ENCODE peak calls at places on chromosomes 12 and 14, in eight cellular contexts. One of them, this sample, is unnamed.

GRCh38 chr12:62698701-62699101 is 232.1 kb downstream of the MON2 start:
- DNase-seq in effector CD4-positive, alpha-beta T cell: no peak
- DNase-seq in EH: peak
- DNase-seq in Daoy: peak
- DNase-seq in cardiac fibroblast: peak
- DNase-seq in neuronal stem cell: no peak
- DNase-seq in fibroblast of lung: peak
- DNase-seq in stimulated activated CD4-positive, alpha-beta T cell treated with anti-CD3 and anti-CD28 coated beads, Interleukin-1b, Interleukin-23, amount 100 ng/mL, for 48 hours: no peak
- DNase-seq in this sample: peak

GRCh38 chr12:42450248-42450647 is 124.3 kb downstream of the PPHLN1 start:
- DNase-seq in stimulated activated CD4-positive, alpha-beta T cell treated with anti-CD3 and anti-CD28 coated beads, Interleukin-1b, Interleukin-23, amount 100 ng/mL, for 48 hours: no peak
- DNase-seq in Daoy: no peak
- DNase-seq in EH: peak
- DNase-seq in cardiac fibroblast: peak
- DNase-seq in fibroblast of lung: peak
- DNase-seq in neuronal stem cell: no peak
- DNase-seq in effector CD4-positive, alpha-beta T cell: no peak
- DNase-seq in this sample: no peak

GRCh38 chr12:44875417-44875953 is 630 bp downstream of the NELL2 start:
- DNase-seq in EH: no peak
- DNase-seq in effector CD4-positive, alpha-beta T cell: no peak
- DNase-seq in stimulated activated CD4-positive, alpha-beta T cell treated with anti-CD3 and anti-CD28 coated beads, Interleukin-1b, Interleukin-23, amount 100 ng/mL, for 48 hours: peak
- DNase-seq in neuronal stem cell: peak
- DNase-seq in Daoy: peak
- DNase-seq in cardiac fibroblast: no peak
- DNase-seq in fibroblast of lung: no peak
- DNase-seq in this sample: no peak

GRCh38 chr12:230925-231671 is 17.1 kb upstream of the SLC6A12 start:
- DNase-seq in Daoy: no peak
- DNase-seq in fibroblast of lung: no peak
- DNase-seq in cardiac fibroblast: no peak
- DNase-seq in EH: no peak
- DNase-seq in neuronal stem cell: no peak
- DNase-seq in stimulated activated CD4-positive, alpha-beta T cell treated with anti-CD3 and anti-CD28 coated beads, Interleukin-1b, Interleukin-23, amount 100 ng/mL, for 48 hours: no peak
- DNase-seq in effector CD4-positive, alpha-beta T cell: no peak
- DNase-seq in this sample: no peak

GRCh38 chr12:8559676-8560075 is 19.0 kb upstream of the CLEC4E start:
- DNase-seq in neuronal stem cell: no peak
- DNase-seq in Daoy: no peak
- DNase-seq in stimulated activated CD4-positive, alpha-beta T cell treated with anti-CD3 and anti-CD28 coated beads, Interleukin-1b, Interleukin-23, amount 100 ng/mL, for 48 hours: no peak
- DNase-seq in cardiac fibroblast: no peak
- DNase-seq in EH: no peak
- DNase-seq in effector CD4-positive, alpha-beta T cell: no peak
- DNase-seq in fibroblast of lung: peak
- DNase-seq in this sample: no peak

GRCh38 chr12:131468206-131468605 is 242.7 kb upstream of the SFSWAP start:
- DNase-seq in Daoy: no peak
- DNase-seq in stimulated activated CD4-positive, alpha-beta T cell treated with anti-CD3 and anti-CD28 coated beads, Interleukin-1b, Interleukin-23, amount 100 ng/mL, for 48 hours: no peak
- DNase-seq in neuronal stem cell: no peak
- DNase-seq in EH: no peak
- DNase-seq in effector CD4-positive, alpha-beta T cell: no peak
- DNase-seq in cardiac fibroblast: no peak
- DNase-seq in fibroblast of lung: no peak
- DNase-seq in this sample: no peak

GRCh38 chr14:70602254-70602653 is 1.8 kb upstream of the MED6 start:
- DNase-seq in Daoy: no peak
- DNase-seq in neuronal stem cell: no peak
- DNase-seq in fibroblast of lung: no peak
- DNase-seq in effector CD4-positive, alpha-beta T cell: no peak
- DNase-seq in EH: no peak
- DNase-seq in stimulated activated CD4-positive, alpha-beta T cell treated with anti-CD3 and anti-CD28 coated beads, Interleukin-1b, Interleukin-23, amount 100 ng/mL, for 48 hours: no peak
- DNase-seq in cardiac fibroblast: no peak
- DNase-seq in this sample: no peak

GRCh38 chr12:124780752-124781685 is 82.6 kb downstream of the SCARB1 start:
- DNase-seq in stimulated activated CD4-positive, alpha-beta T cell treated with anti-CD3 and anti-CD28 coated beads, Interleukin-1b, Interleukin-23, amount 100 ng/mL, for 48 hours: no peak
- DNase-seq in Daoy: no peak
- DNase-seq in neuronal stem cell: no peak
- DNase-seq in fibroblast of lung: no peak
- DNase-seq in EH: no peak
- DNase-seq in effector CD4-positive, alpha-beta T cell: no peak
- DNase-seq in cardiac fibroblast: no peak
- DNase-seq in this sample: no peak

GRCh38 chr14:105943973-105944602 is 417.7 kb downstream of the TMEM121 start:
- DNase-seq in cardiac fibroblast: no peak
- DNase-seq in EH: no peak
- DNase-seq in stimulated activated CD4-positive, alpha-beta T cell treated with anti-CD3 and anti-CD28 coated beads, Interleukin-1b, Interleukin-23, amount 100 ng/mL, for 48 hours: no peak
- DNase-seq in Daoy: no peak
- DNase-seq in effector CD4-positive, alpha-beta T cell: no peak
- DNase-seq in neuronal stem cell: no peak
- DNase-seq in fibroblast of lung: no peak
- DNase-seq in this sample: no peak

GRCh38 chr12:15979096-15980091 is 68.3 kb downstream of the DERA start:
- DNase-seq in Daoy: peak
- DNase-seq in stimulated activated CD4-positive, alpha-beta T cell treated with anti-CD3 and anti-CD28 coated beads, Interleukin-1b, Interleukin-23, amount 100 ng/mL, for 48 hours: no peak
- DNase-seq in fibroblast of lung: peak
- DNase-seq in cardiac fibroblast: peak
- DNase-seq in effector CD4-positive, alpha-beta T cell: no peak
- DNase-seq in neuronal stem cell: no peak
- DNase-seq in EH: peak
- DNase-seq in this sample: peak

This sample was measured in stromal cell of bone marrow.